ENCODE peak calls at places on chromosomes 2 and 18, in four cellular contexts. Q, C, D and Z are unnamed samples.

GRCh38 chr2:175309799-175310198 is 128.3 kb upstream of the ATP5MC3 start:
- DNase-seq in Q (peak), C (no peak), D (peak), Z (peak)

GRCh38 chr2:86002375-86002774 is 103.3 kb downstream of the POLR1A start:
- DNase-seq in Q (no peak), C (no peak), D (no peak), Z (no peak)

GRCh38 chr2:212686285-212686895 is 147.8 kb upstream of the ERBB4 start:
- DNase-seq in D (peak), C (peak), Q (peak), Z (peak)

GRCh38 chr2:47497843-47498460 is 95.0 kb downstream of the MSH2 start:
- DNase-seq in D (no peak), Q (no peak), C (no peak), Z (no peak)

GRCh38 chr2:133293544-133294270 is 274.6 kb downstream of the NCKAP5 start:
- DNase-seq in D (peak), C (no peak), Q (peak), Z (peak)

GRCh38 chr18:26438980-26439379 is 109.4 kb downstream of the KCTD1 start:
- DNase-seq in D (no peak), Q (no peak), C (no peak), Z (no peak)

GRCh38 chr2:108297436-108298141 is 8.9 kb downstream of the SULT1C2 start:
- DNase-seq in C (no peak), Q (peak), D (peak), Z (no peak)

GRCh38 chr2:219513787-219514186 is 495 bp upstream of the ASIC4 start:
- DNase-seq in Q (no peak), C (no peak), D (no peak), Z (no peak)

GRCh38 chr18:9290171-9290570 is 44.4 kb upstream of the TWSG1 start:
- DNase-seq in C (no peak), Q (peak), D (no peak), Z (no peak)

GRCh38 chr2:3487432-3487831 is 31.9 kb downstream of the ADI1 start:
- DNase-seq in Q (no peak), D (no peak), C (peak), Z (no peak)

GRCh38 chr2:181949047-181949446 is 36.6 kb upstream of the PPP1R1C start:
- DNase-seq in C (no peak), D (peak), Q (no peak), Z (peak)

GRCh38 chr2:1777792-1778191 is 33.5 kb upstream of the PXDN start:
- DNase-seq in Q (no peak), C (no peak), D (no peak), Z (no peak)

GRCh38 chr2:58571181-58571852 is 330.2 kb upstream of the FANCL start:
- DNase-seq in D (peak), C (no peak), Q (peak), Z (peak)

GRCh38 chr2:33670392-33670937 is 71.4 kb upstream of the FAM98A start:
- DNase-seq in C (no peak), Q (no peak), D (no peak), Z (no peak)

GRCh38 chr2:101439716-101440115 is 35.2 kb downstream of the RFX8 start:
- DNase-seq in C (no peak), Q (no peak), D (no peak), Z (no peak)

GRCh38 chr18:36758001-36758400 is 70.8 kb downstream of the TPGS2 start:
- DNase-seq in Q (no peak), D (no peak), C (no peak), Z (no peak)

GRCh38 chr2:232389327-232389726 is 10.8 kb downstream of the ALPP start:
- DNase-seq in C (no peak), Q (no peak), D (peak), Z (no peak)

GRCh38 chr2:232386740-232387450 is 8.3 kb downstream of the ALPP start:
- DNase-seq in Q (no peak), C (no peak), D (peak), Z (no peak)

GRCh38 chr2:232387451-232388171 is 9.1 kb downstream of the ALPP start:
- DNase-seq in C (peak), Q (no peak), D (no peak), Z (no peak)

GRCh38 chr2:232386490-232386739 is 7.9 kb downstream of the ALPP start:
- DNase-seq in D (no peak), Q (no peak), C (peak), Z (no peak)

GRCh38 chr2:232388324-232388891 is 9.9 kb downstream of the ALPP start:
- DNase-seq in Q (no peak), D (no peak), C (no peak), Z (no peak)
- H3K4me3 ChIP-seq in Q (no peak), D (no peak), C (peak), Z (no peak)

DNA sequence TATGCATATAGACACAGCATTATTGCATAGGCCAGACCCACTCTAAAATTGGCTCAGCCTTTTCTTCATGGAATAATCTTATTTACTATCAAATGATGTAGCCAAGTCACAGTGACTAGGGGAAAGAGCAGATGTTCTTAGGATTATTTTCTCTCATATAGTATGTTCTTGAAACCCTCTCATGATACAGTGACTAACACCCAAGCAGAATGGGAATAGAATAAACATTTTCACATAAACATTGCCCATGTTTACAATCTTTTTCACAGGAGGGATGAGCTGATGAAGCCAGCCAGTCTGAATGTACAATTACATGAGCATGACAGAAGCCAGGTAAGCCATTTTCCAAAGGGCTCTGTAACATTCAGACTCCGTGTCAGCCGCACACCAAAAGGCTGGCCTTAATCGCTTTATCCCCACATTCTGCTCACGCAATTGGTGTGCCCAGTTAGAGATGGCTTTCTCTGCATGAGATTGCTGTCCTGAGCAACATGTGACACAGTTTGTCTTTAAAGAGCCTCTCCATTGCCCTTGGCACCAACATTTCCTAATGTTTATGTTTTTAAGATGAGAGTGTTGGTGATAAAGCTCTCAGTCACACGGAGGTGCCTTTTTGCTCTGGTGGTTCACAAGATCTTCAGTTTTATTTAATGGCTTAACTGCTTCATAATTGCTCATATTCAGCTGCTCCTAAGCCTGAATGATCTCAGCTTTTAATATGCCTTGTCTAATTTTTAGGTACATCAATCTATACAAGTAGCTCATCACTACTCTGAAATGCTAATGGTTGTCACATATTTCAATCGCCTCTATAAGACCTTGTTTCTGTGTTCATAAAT is 164.9 kb upstream of the ACVR2A start:
- DNase-seq in D (no peak), Q (peak), C (no peak), Z (no peak)
- TF ChIP-seq CTCF in D (no peak), Q (no peak), C (no peak), Z (no peak)

GRCh38 chr2:98915751-98916358 is 20.2 kb downstream of the CRACDL start:
- DNase-seq in Q (peak), D (no peak), C (no peak), Z (no peak)
- H3K27ac ChIP-seq in Q (no peak), D (no peak), C (no peak), Z (no peak)

DNA sequence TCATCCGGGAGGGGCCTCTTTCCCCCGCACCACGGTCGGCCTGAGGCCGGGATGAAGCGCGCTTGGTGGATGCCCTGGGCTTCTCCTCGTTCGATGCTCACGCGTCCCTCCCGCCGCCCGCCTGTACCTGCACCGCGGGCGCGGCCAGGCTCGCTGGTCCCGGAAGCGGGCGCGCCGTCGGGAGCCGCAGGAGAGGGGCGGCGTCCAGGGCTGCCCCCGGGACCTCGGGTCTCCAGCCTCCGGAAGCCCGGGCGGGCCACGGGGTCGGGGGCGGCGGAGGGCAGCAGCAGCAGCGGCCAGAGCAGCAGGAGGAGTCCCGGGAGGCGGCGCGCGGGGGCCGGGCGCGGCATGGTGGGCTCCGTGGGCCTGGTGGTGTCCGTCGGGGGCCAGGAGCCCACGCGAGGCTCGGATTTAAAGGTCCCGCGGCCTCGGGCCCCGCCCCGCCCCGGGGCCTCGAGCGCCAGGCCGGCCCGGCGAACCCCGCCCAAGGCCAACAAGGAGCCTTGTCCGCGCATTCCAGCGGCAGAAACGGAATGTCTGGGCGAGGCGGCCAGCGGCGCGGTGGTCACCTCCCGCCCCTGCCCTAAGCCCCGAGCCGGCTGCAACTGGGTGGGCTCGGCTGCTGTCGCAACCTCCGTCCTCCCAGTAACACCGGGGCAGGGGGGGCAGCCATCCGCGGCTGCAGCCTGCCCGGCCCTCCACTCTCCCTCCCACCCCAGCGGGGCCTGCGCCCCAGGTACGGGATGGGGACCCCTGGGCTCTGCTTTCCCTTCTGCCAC is at the start of gene MATN3:
- DNase-seq in C (peak), Q (peak), D (no peak), Z (no peak)
- H3K4me3 ChIP-seq in C (peak), Q (peak), D (peak), Z (peak)

GRCh38 chr18:38487521-38487920 is 921.9 kb upstream of the CELF4 start:
- DNase-seq in Q (no peak), C (no peak), D (no peak), Z (no peak)
- TF ChIP-seq CTCF in Q (no peak), C (no peak), D (no peak), Z (no peak)

GRCh38 chr2:38160517-38160916 is 84.6 kb upstream of the CYP1B1 start:
- DNase-seq in D (no peak), C (no peak), Q (no peak), Z (no peak)
- H3K27ac ChIP-seq in D (no peak), C (peak), Q (no peak), Z (no peak)

GRCh38 chr2:229268626-229269025 is 2.5 kb downstream of the PID1 start:
- DNase-seq in D (peak), C (no peak), Q (peak), Z (no peak)
- H3K4me3 ChIP-seq in D (no peak), C (peak), Q (peak), Z (no peak)

GRCh38 chr2:45611020-45611737 is at the start of gene SRBD1:
- DNase-seq in Q (peak), D (peak), C (peak), Z (peak)
- TF ChIP-seq CTCF in Q (no peak), D (no peak), C (no peak), Z (no peak)